ENCODE peak calls at places on chromosomes 6 and 20, in five cellular contexts. One of them, this sample, is unnamed. For H3K4me1, the result is how much of the 10 kb centered on the place peaks cover.

GRCh38 chr20:13546497-13547131 is 92.1 kb downstream of the TASP1 start:
- DNase-seq in heart left ventricle: peak
- DNase-seq in uterus: peak
- DNase-seq in tibial artery: peak
- DNase-seq in neural progenitor cell: peak
- DNase-seq in this sample: peak

GRCh38 chr6:71502210-71502609 is 213.6 kb downstream of the OGFRL1 start:
- DNase-seq in heart left ventricle: no peak
- DNase-seq in uterus: no peak
- DNase-seq in tibial artery: no peak
- DNase-seq in neural progenitor cell: no peak
- DNase-seq in this sample: no peak

GRCh38 chr20:49846206-49846807 is 33.7 kb downstream of the SLC9A8 start:
- DNase-seq in heart left ventricle: no peak
- DNase-seq in uterus: no peak
- DNase-seq in tibial artery: no peak
- DNase-seq in neural progenitor cell: peak
- DNase-seq in this sample: no peak

GRCh38 chr6:7204726-7205125 is 97.0 kb downstream of the RREB1 start:
- DNase-seq in heart left ventricle: no peak
- DNase-seq in uterus: no peak
- DNase-seq in tibial artery: no peak
- DNase-seq in neural progenitor cell: no peak
- DNase-seq in this sample: no peak

GRCh38 chr6:34196833-34197195 is 39.9 kb upstream of the HMGA1 start:
- DNase-seq in heart left ventricle: no peak
- DNase-seq in uterus: no peak
- DNase-seq in tibial artery: no peak
- DNase-seq in neural progenitor cell: no peak
- DNase-seq in this sample: no peak

GRCh38 chr6:10510592-10511367 is 10.4 kb upstream of the GCNT2 start:
- DNase-seq in heart left ventricle: peak
- DNase-seq in uterus: no peak
- DNase-seq in tibial artery: no peak
- DNase-seq in neural progenitor cell: peak
- DNase-seq in this sample: peak

GRCh38 chr6:27672113-27672799 is 199.4 kb upstream of the ZNF184 start:
- DNase-seq in heart left ventricle: no peak
- DNase-seq in uterus: no peak
- DNase-seq in tibial artery: no peak
- DNase-seq in neural progenitor cell: peak
- DNase-seq in this sample: no peak

GRCh38 chr6:4359108-4359710 is 223.8 kb upstream of the ECI2 start:
- DNase-seq in heart left ventricle: no peak
- DNase-seq in uterus: no peak
- DNase-seq in tibial artery: no peak
- DNase-seq in neural progenitor cell: no peak
- DNase-seq in this sample: no peak

GRCh38 chr20:1390552-1391403 is 2.1 kb downstream of the FKBP1A start:
- DNase-seq in heart left ventricle: no peak
- DNase-seq in uterus: no peak
- DNase-seq in tibial artery: no peak
- DNase-seq in neural progenitor cell: no peak
- DNase-seq in this sample: no peak

GRCh38 chr6:11791354-11792107 is 12.9 kb upstream of the ADTRP start:
- DNase-seq in heart left ventricle: no peak
- DNase-seq in uterus: no peak
- DNase-seq in tibial artery: no peak
- DNase-seq in neural progenitor cell: no peak
- DNase-seq in this sample: no peak

GRCh38 chr6:91042656-91043055 is 455.8 kb upstream of the MAP3K7 start:
- DNase-seq in heart left ventricle: no peak
- DNase-seq in uterus: no peak
- DNase-seq in tibial artery: no peak
- DNase-seq in neural progenitor cell: no peak
- DNase-seq in this sample: no peak

GRCh38 chr6:79574636-79575035 is 37.4 kb upstream of the LCA5 start:
- DNase-seq in heart left ventricle: no peak
- DNase-seq in uterus: no peak
- DNase-seq in tibial artery: no peak
- DNase-seq in neural progenitor cell: no peak
- DNase-seq in this sample: no peak

GRCh38 chr6:132084811-132085509 is 133.8 kb upstream of the CCN2 start:
- DNase-seq in heart left ventricle: no peak
- DNase-seq in uterus: no peak
- DNase-seq in tibial artery: no peak
- DNase-seq in neural progenitor cell: no peak
- DNase-seq in this sample: no peak

GRCh38 chr20:1323830-1324597 is 4.9 kb downstream of the SDCBP2 start:
- DNase-seq in heart left ventricle: no peak
- DNase-seq in uterus: no peak
- DNase-seq in tibial artery: peak
- DNase-seq in neural progenitor cell: no peak
- DNase-seq in this sample: no peak

GRCh38 chr20:49409302-49409969 is 73.0 kb downstream of the KCNB1 start:
- DNase-seq in heart left ventricle: no peak
- DNase-seq in uterus: no peak
- DNase-seq in tibial artery: no peak
- DNase-seq in neural progenitor cell: no peak
- DNase-seq in this sample: no peak

GRCh38 chr6:167993831-167994230 is 3.6 kb upstream of the KIF25 start:
- DNase-seq in heart left ventricle: no peak
- DNase-seq in uterus: no peak
- DNase-seq in tibial artery: no peak
- DNase-seq in neural progenitor cell: no peak
- DNase-seq in this sample: no peak

GRCh38 chr6:132511159-132511835 is 1.6 kb downstream of the STX7 start:
- DNase-seq in heart left ventricle: no peak
- DNase-seq in uterus: no peak
- DNase-seq in tibial artery: no peak
- DNase-seq in neural progenitor cell: no peak
- DNase-seq in this sample: no peak

GRCh38 chr20:62232194-62232593 is 6.1 kb upstream of the OSBPL2 start:
- DNase-seq in heart left ventricle: no peak
- DNase-seq in uterus: no peak
- DNase-seq in tibial artery: no peak
- DNase-seq in neural progenitor cell: no peak
- DNase-seq in this sample: no peak

GRCh38 chr6:44456070-44456965 is 68.8 kb downstream of the CDC5L start:
- DNase-seq in heart left ventricle: no peak
- DNase-seq in uterus: no peak
- DNase-seq in tibial artery: no peak
- DNase-seq in neural progenitor cell: peak
- DNase-seq in this sample: peak

GRCh38 chr20:1931830-1932229 is 36.6 kb downstream of the SIRPA start:
- DNase-seq in heart left ventricle: no peak
- DNase-seq in uterus: no peak
- DNase-seq in tibial artery: no peak
- DNase-seq in neural progenitor cell: no peak
- DNase-seq in this sample: no peak

GRCh38 chr20:31514154-31515071 is at the start of gene HM13:
- DNase-seq in heart left ventricle: peak
- DNase-seq in uterus: peak
- DNase-seq in tibial artery: peak
- DNase-seq in neural progenitor cell: peak
- DNase-seq in this sample: peak
- TF ChIP-seq CTCF in heart left ventricle: peak
- TF ChIP-seq CTCF in uterus: peak
- TF ChIP-seq CTCF in tibial artery: peak
- TF ChIP-seq CTCF in neural progenitor cell: peak
- TF ChIP-seq CTCF in this sample: peak

GRCh38 chr6:57284056-57284455 is 33.4 kb upstream of the PRIM2 start:
- DNase-seq in heart left ventricle: no peak
- DNase-seq in uterus: no peak
- DNase-seq in tibial artery: no peak
- DNase-seq in neural progenitor cell: no peak
- DNase-seq in this sample: no peak
- H3K27ac ChIP-seq in heart left ventricle: no peak
- H3K27ac ChIP-seq in uterus: peak
- H3K27ac ChIP-seq in tibial artery: no peak
- H3K27ac ChIP-seq in neural progenitor cell: no peak
- H3K27ac ChIP-seq in this sample: no peak

DNA sequence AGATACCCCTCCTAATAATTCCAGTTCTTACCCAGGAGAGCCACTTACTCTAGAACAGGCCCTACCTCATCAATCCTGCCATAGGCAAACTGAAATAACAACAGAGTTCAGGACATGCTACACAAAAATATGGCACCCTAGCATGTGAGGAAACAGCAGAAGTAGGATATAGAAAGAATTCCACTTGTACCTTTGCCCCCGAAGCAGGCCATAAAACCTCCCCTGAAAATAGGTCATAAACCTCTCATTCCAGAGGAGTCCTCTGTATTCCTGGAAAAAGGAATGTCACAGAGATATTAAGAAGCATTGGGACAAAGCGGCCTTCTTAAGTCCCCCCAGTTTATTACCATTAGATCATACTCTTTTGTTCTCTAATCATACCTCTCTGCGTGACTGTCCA is 504.3 kb upstream of the MARCKS start:
- DNase-seq in heart left ventricle: no peak
- DNase-seq in uterus: no peak
- DNase-seq in tibial artery: no peak
- DNase-seq in neural progenitor cell: no peak
- DNase-seq in this sample: no peak
- H3K4me1 ChIP-seq in heart left ventricle: under half
- H3K4me1 ChIP-seq in uterus: under half
- H3K4me1 ChIP-seq in tibial artery: under half
- H3K4me1 ChIP-seq in neural progenitor cell: under half
- H3K4me1 ChIP-seq in this sample: under half

GRCh38 chr20:17281478-17281877 is 54.6 kb downstream of the PCSK2 start:
- DNase-seq in heart left ventricle: no peak
- DNase-seq in uterus: no peak
- DNase-seq in tibial artery: no peak
- DNase-seq in neural progenitor cell: peak
- DNase-seq in this sample: peak
- TF ChIP-seq CTCF in heart left ventricle: no peak
- TF ChIP-seq CTCF in uterus: no peak
- TF ChIP-seq CTCF in tibial artery: no peak
- TF ChIP-seq CTCF in neural progenitor cell: peak
- TF ChIP-seq CTCF in this sample: peak

GRCh38 chr6:156825475-156825874 is 48.3 kb downstream of the ARID1B start:
- DNase-seq in heart left ventricle: no peak
- DNase-seq in uterus: no peak
- DNase-seq in tibial artery: no peak
- DNase-seq in neural progenitor cell: no peak
- DNase-seq in this sample: no peak

GRCh38 chr6:156826290-156826955 is 49.2 kb downstream of the ARID1B start:
- DNase-seq in heart left ventricle: no peak
- DNase-seq in uterus: no peak
- DNase-seq in tibial artery: no peak
- DNase-seq in neural progenitor cell: no peak
- DNase-seq in this sample: no peak

GRCh38 chr6:156828280-156828703 is 51.1 kb downstream of the ARID1B start:
- DNase-seq in heart left ventricle: peak
- DNase-seq in uterus: no peak
- DNase-seq in tibial artery: no peak
- DNase-seq in neural progenitor cell: no peak
- DNase-seq in this sample: no peak

GRCh38 chr6:156830126-156830525 is 52.9 kb downstream of the ARID1B start:
- DNase-seq in heart left ventricle: no peak
- DNase-seq in uterus: no peak
- DNase-seq in tibial artery: no peak
- DNase-seq in neural progenitor cell: no peak
- DNase-seq in this sample: no peak

GRCh38 chr6:156827382-156827781 is 50.2 kb downstream of the ARID1B start:
- DNase-seq in heart left ventricle: no peak
- DNase-seq in uterus: no peak
- DNase-seq in tibial artery: no peak
- DNase-seq in neural progenitor cell: no peak
- DNase-seq in this sample: peak
- H3K27ac ChIP-seq in heart left ventricle: no peak
- H3K27ac ChIP-seq in uterus: peak
- H3K27ac ChIP-seq in tibial artery: peak
- H3K27ac ChIP-seq in neural progenitor cell: no peak
- H3K27ac ChIP-seq in this sample: no peak